ENCODE peak calls at places on chromosomes 13 and 19, in nine cellular contexts. One of them, this sample, is unnamed.

GRCh38 chr13:45615501-45616101 is at the start of gene ERICH6B:
- DNase-seq in endodermal cell: peak; percentile 87
- DNase-seq in NCI-H1105: peak; percentile 58
- DNase-seq in putamen: peak; percentile 39
- DNase-seq in substantia nigra: no peak
- DNase-seq in mucosa of gallbladder: no peak
- DNase-seq in activated CD4-positive, alpha-beta T cell treated with anti-CD3 and anti-CD28 coated beads, Interleukin-2, amount 10 ng/mL, durations not matched to agents 7 days and 5 days: peak; percentile 22
- DNase-seq in stimulated activated naive B cell treated with anti-CD40 and anti-IgM and Interleukin-4, amounts not matched to agents 10 μg/mL and 1 μg/mL and 100 μg/mL, for 72 hours: no peak
- DNase-seq in fibroblast of lung: peak; percentile 21
- DNase-seq in this sample: no peak

GRCh38 chr13:113771709-113772331 is 12.8 kb downstream of the TMEM255B start:
- DNase-seq in endodermal cell: no peak
- DNase-seq in putamen: no peak
- DNase-seq in NCI-H1105: no peak
- DNase-seq in fibroblast of lung: peak; percentile 42
- DNase-seq in substantia nigra: no peak
- DNase-seq in stimulated activated naive B cell treated with anti-CD40 and anti-IgM and Interleukin-4, amounts not matched to agents 10 μg/mL and 1 μg/mL and 100 μg/mL, for 72 hours: no peak
- DNase-seq in activated CD4-positive, alpha-beta T cell treated with anti-CD3 and anti-CD28 coated beads, Interleukin-2, amount 10 ng/mL, durations not matched to agents 7 days and 5 days: no peak
- DNase-seq in mucosa of gallbladder: no peak
- DNase-seq in this sample: no peak

GRCh38 chr19:46963093-46963734 is 56.4 kb upstream of the NPAS1 start:
- DNase-seq in activated CD4-positive, alpha-beta T cell treated with anti-CD3 and anti-CD28 coated beads, Interleukin-2, amount 10 ng/mL, durations not matched to agents 7 days and 5 days: no peak
- DNase-seq in NCI-H1105: no peak
- DNase-seq in substantia nigra: no peak
- DNase-seq in mucosa of gallbladder: no peak
- DNase-seq in endodermal cell: no peak
- DNase-seq in fibroblast of lung: peak; percentile 69
- DNase-seq in stimulated activated naive B cell treated with anti-CD40 and anti-IgM and Interleukin-4, amounts not matched to agents 10 μg/mL and 1 μg/mL and 100 μg/mL, for 72 hours: no peak
- DNase-seq in putamen: no peak
- DNase-seq in this sample: no peak

GRCh38 chr13:113589961-113590339 is 5.4 kb downstream of the TFDP1 start:
- DNase-seq in activated CD4-positive, alpha-beta T cell treated with anti-CD3 and anti-CD28 coated beads, Interleukin-2, amount 10 ng/mL, durations not matched to agents 7 days and 5 days: no peak
- DNase-seq in NCI-H1105: no peak
- DNase-seq in substantia nigra: no peak
- DNase-seq in fibroblast of lung: no peak
- DNase-seq in putamen: no peak
- DNase-seq in mucosa of gallbladder: no peak
- DNase-seq in stimulated activated naive B cell treated with anti-CD40 and anti-IgM and Interleukin-4, amounts not matched to agents 10 μg/mL and 1 μg/mL and 100 μg/mL, for 72 hours: no peak
- DNase-seq in endodermal cell: peak; percentile 31
- DNase-seq in this sample: no peak

GRCh38 chr13:100349594-100349993 is 239.0 kb downstream of the GGACT start:
- DNase-seq in fibroblast of lung: no peak
- DNase-seq in stimulated activated naive B cell treated with anti-CD40 and anti-IgM and Interleukin-4, amounts not matched to agents 10 μg/mL and 1 μg/mL and 100 μg/mL, for 72 hours: no peak
- DNase-seq in putamen: no peak
- DNase-seq in NCI-H1105: no peak
- DNase-seq in activated CD4-positive, alpha-beta T cell treated with anti-CD3 and anti-CD28 coated beads, Interleukin-2, amount 10 ng/mL, durations not matched to agents 7 days and 5 days: no peak
- DNase-seq in mucosa of gallbladder: no peak
- DNase-seq in substantia nigra: no peak
- DNase-seq in endodermal cell: no peak
- DNase-seq in this sample: no peak

GRCh38 chr19:55216461-55217198 is 7.3 kb upstream of the PTPRH start:
- DNase-seq in mucosa of gallbladder: peak; percentile 91
- DNase-seq in fibroblast of lung: peak; percentile 99
- DNase-seq in substantia nigra: peak; percentile 46
- DNase-seq in NCI-H1105: peak; percentile 94
- DNase-seq in activated CD4-positive, alpha-beta T cell treated with anti-CD3 and anti-CD28 coated beads, Interleukin-2, amount 10 ng/mL, durations not matched to agents 7 days and 5 days: peak; percentile 63
- DNase-seq in stimulated activated naive B cell treated with anti-CD40 and anti-IgM and Interleukin-4, amounts not matched to agents 10 μg/mL and 1 μg/mL and 100 μg/mL, for 72 hours: no peak
- DNase-seq in endodermal cell: peak; percentile 97
- DNase-seq in putamen: peak; percentile 85
- DNase-seq in this sample: peak; percentile 45

GRCh38 chr13:22447132-22447886 is 733.5 kb upstream of the SGCG start:
- DNase-seq in endodermal cell: peak; percentile 73
- DNase-seq in NCI-H1105: no peak
- DNase-seq in fibroblast of lung: no peak
- DNase-seq in activated CD4-positive, alpha-beta T cell treated with anti-CD3 and anti-CD28 coated beads, Interleukin-2, amount 10 ng/mL, durations not matched to agents 7 days and 5 days: no peak
- DNase-seq in mucosa of gallbladder: no peak
- DNase-seq in substantia nigra: no peak
- DNase-seq in putamen: no peak
- DNase-seq in stimulated activated naive B cell treated with anti-CD40 and anti-IgM and Interleukin-4, amounts not matched to agents 10 μg/mL and 1 μg/mL and 100 μg/mL, for 72 hours: no peak
- DNase-seq in this sample: no peak

GRCh38 chr13:59883885-59884284 is 279.8 kb downstream of the DIAPH3 start:
- DNase-seq in activated CD4-positive, alpha-beta T cell treated with anti-CD3 and anti-CD28 coated beads, Interleukin-2, amount 10 ng/mL, durations not matched to agents 7 days and 5 days: no peak
- DNase-seq in substantia nigra: no peak
- DNase-seq in stimulated activated naive B cell treated with anti-CD40 and anti-IgM and Interleukin-4, amounts not matched to agents 10 μg/mL and 1 μg/mL and 100 μg/mL, for 72 hours: no peak
- DNase-seq in fibroblast of lung: no peak
- DNase-seq in endodermal cell: no peak
- DNase-seq in mucosa of gallbladder: no peak
- DNase-seq in putamen: no peak
- DNase-seq in NCI-H1105: no peak
- DNase-seq in this sample: no peak

GRCh38 chr19:31770220-31770619 is 421.0 kb upstream of the TSHZ3 start:
- DNase-seq in stimulated activated naive B cell treated with anti-CD40 and anti-IgM and Interleukin-4, amounts not matched to agents 10 μg/mL and 1 μg/mL and 100 μg/mL, for 72 hours: no peak
- DNase-seq in NCI-H1105: no peak
- DNase-seq in endodermal cell: no peak
- DNase-seq in fibroblast of lung: no peak
- DNase-seq in activated CD4-positive, alpha-beta T cell treated with anti-CD3 and anti-CD28 coated beads, Interleukin-2, amount 10 ng/mL, durations not matched to agents 7 days and 5 days: no peak
- DNase-seq in substantia nigra: no peak
- DNase-seq in mucosa of gallbladder: no peak
- DNase-seq in putamen: no peak
- DNase-seq in this sample: no peak

GRCh38 chr19:55196803-55197202 is 12.5 kb downstream of the PTPRH start:
- DNase-seq in substantia nigra: no peak
- DNase-seq in stimulated activated naive B cell treated with anti-CD40 and anti-IgM and Interleukin-4, amounts not matched to agents 10 μg/mL and 1 μg/mL and 100 μg/mL, for 72 hours: no peak
- DNase-seq in fibroblast of lung: no peak
- DNase-seq in endodermal cell: no peak
- DNase-seq in mucosa of gallbladder: no peak
- DNase-seq in putamen: no peak
- DNase-seq in activated CD4-positive, alpha-beta T cell treated with anti-CD3 and anti-CD28 coated beads, Interleukin-2, amount 10 ng/mL, durations not matched to agents 7 days and 5 days: no peak
- DNase-seq in NCI-H1105: no peak
- DNase-seq in this sample: peak; percentile 51

GRCh38 chr13:44230736-44231135 is 142.9 kb upstream of the SERP2 start:
- DNase-seq in activated CD4-positive, alpha-beta T cell treated with anti-CD3 and anti-CD28 coated beads, Interleukin-2, amount 10 ng/mL, durations not matched to agents 7 days and 5 days: no peak
- DNase-seq in fibroblast of lung: no peak
- DNase-seq in endodermal cell: no peak
- DNase-seq in mucosa of gallbladder: no peak
- DNase-seq in NCI-H1105: no peak
- DNase-seq in substantia nigra: no peak
- DNase-seq in putamen: no peak
- DNase-seq in stimulated activated naive B cell treated with anti-CD40 and anti-IgM and Interleukin-4, amounts not matched to agents 10 μg/mL and 1 μg/mL and 100 μg/mL, for 72 hours: no peak
- DNase-seq in this sample: no peak

GRCh38 chr13:32080328-32080744 is 48.8 kb downstream of the FRY start:
- DNase-seq in stimulated activated naive B cell treated with anti-CD40 and anti-IgM and Interleukin-4, amounts not matched to agents 10 μg/mL and 1 μg/mL and 100 μg/mL, for 72 hours: no peak
- DNase-seq in endodermal cell: no peak
- DNase-seq in fibroblast of lung: no peak
- DNase-seq in NCI-H1105: no peak
- DNase-seq in putamen: no peak
- DNase-seq in activated CD4-positive, alpha-beta T cell treated with anti-CD3 and anti-CD28 coated beads, Interleukin-2, amount 10 ng/mL, durations not matched to agents 7 days and 5 days: no peak
- DNase-seq in substantia nigra: no peak
- DNase-seq in mucosa of gallbladder: no peak
- DNase-seq in this sample: no peak

GRCh38 chr13:111344471-111345191 is 24.2 kb downstream of the TEX29 start:
- DNase-seq in stimulated activated naive B cell treated with anti-CD40 and anti-IgM and Interleukin-4, amounts not matched to agents 10 μg/mL and 1 μg/mL and 100 μg/mL, for 72 hours: no peak
- DNase-seq in mucosa of gallbladder: no peak
- DNase-seq in NCI-H1105: peak; percentile 82
- DNase-seq in fibroblast of lung: peak; percentile 67
- DNase-seq in activated CD4-positive, alpha-beta T cell treated with anti-CD3 and anti-CD28 coated beads, Interleukin-2, amount 10 ng/mL, durations not matched to agents 7 days and 5 days: no peak
- DNase-seq in putamen: no peak
- DNase-seq in substantia nigra: no peak
- DNase-seq in endodermal cell: peak; percentile 95
- DNase-seq in this sample: peak; percentile 45

GRCh38 chr19:20164456-20164855 is 2.6 kb upstream of the ZNF486 start:
- DNase-seq in stimulated activated naive B cell treated with anti-CD40 and anti-IgM and Interleukin-4, amounts not matched to agents 10 μg/mL and 1 μg/mL and 100 μg/mL, for 72 hours: no peak
- DNase-seq in fibroblast of lung: no peak
- DNase-seq in putamen: no peak
- DNase-seq in endodermal cell: no peak
- DNase-seq in activated CD4-positive, alpha-beta T cell treated with anti-CD3 and anti-CD28 coated beads, Interleukin-2, amount 10 ng/mL, durations not matched to agents 7 days and 5 days: no peak
- DNase-seq in NCI-H1105: no peak
- DNase-seq in substantia nigra: no peak
- DNase-seq in mucosa of gallbladder: no peak
- DNase-seq in this sample: no peak

GRCh38 chr19:29404951-29405727 is 120.7 kb upstream of the VSTM2B start:
- DNase-seq in mucosa of gallbladder: peak; percentile 11
- DNase-seq in activated CD4-positive, alpha-beta T cell treated with anti-CD3 and anti-CD28 coated beads, Interleukin-2, amount 10 ng/mL, durations not matched to agents 7 days and 5 days: no peak
- DNase-seq in stimulated activated naive B cell treated with anti-CD40 and anti-IgM and Interleukin-4, amounts not matched to agents 10 μg/mL and 1 μg/mL and 100 μg/mL, for 72 hours: no peak
- DNase-seq in putamen: no peak
- DNase-seq in NCI-H1105: peak; percentile 90
- DNase-seq in endodermal cell: peak; percentile 71
- DNase-seq in fibroblast of lung: no peak
- DNase-seq in substantia nigra: no peak
- DNase-seq in this sample: no peak

GRCh38 chr13:114008964-114009589 is 35.2 kb upstream of the C13orf46 start:
- DNase-seq in fibroblast of lung: no peak
- DNase-seq in NCI-H1105: no peak
- DNase-seq in activated CD4-positive, alpha-beta T cell treated with anti-CD3 and anti-CD28 coated beads, Interleukin-2, amount 10 ng/mL, durations not matched to agents 7 days and 5 days: no peak
- DNase-seq in putamen: no peak
- DNase-seq in substantia nigra: no peak
- DNase-seq in stimulated activated naive B cell treated with anti-CD40 and anti-IgM and Interleukin-4, amounts not matched to agents 10 μg/mL and 1 μg/mL and 100 μg/mL, for 72 hours: no peak
- DNase-seq in mucosa of gallbladder: no peak
- DNase-seq in endodermal cell: no peak
- DNase-seq in this sample: no peak

GRCh38 chr19:58586131-58586765 is 13.1 kb upstream of the MZF1 start:
- DNase-seq in activated CD4-positive, alpha-beta T cell treated with anti-CD3 and anti-CD28 coated beads, Interleukin-2, amount 10 ng/mL, durations not matched to agents 7 days and 5 days: no peak
- DNase-seq in stimulated activated naive B cell treated with anti-CD40 and anti-IgM and Interleukin-4, amounts not matched to agents 10 μg/mL and 1 μg/mL and 100 μg/mL, for 72 hours: no peak
- DNase-seq in substantia nigra: no peak
- DNase-seq in NCI-H1105: no peak
- DNase-seq in mucosa of gallbladder: peak; percentile 6
- DNase-seq in putamen: no peak
- DNase-seq in fibroblast of lung: no peak
- DNase-seq in endodermal cell: peak; percentile 28
- DNase-seq in this sample: no peak

GRCh38 chr19:17841810-17842662 is 5.7 kb downstream of the JAK3 start:
- DNase-seq in NCI-H1105: peak; percentile 96
- DNase-seq in substantia nigra: no peak
- DNase-seq in fibroblast of lung: peak; percentile 83
- DNase-seq in mucosa of gallbladder: peak; percentile 89
- DNase-seq in endodermal cell: peak; percentile 100
- DNase-seq in stimulated activated naive B cell treated with anti-CD40 and anti-IgM and Interleukin-4, amounts not matched to agents 10 μg/mL and 1 μg/mL and 100 μg/mL, for 72 hours: no peak
- DNase-seq in putamen: no peak
- DNase-seq in activated CD4-positive, alpha-beta T cell treated with anti-CD3 and anti-CD28 coated beads, Interleukin-2, amount 10 ng/mL, durations not matched to agents 7 days and 5 days: peak; percentile 59
- DNase-seq in this sample: peak; percentile 81

GRCh38 chr13:112959701-112960542 is 9.1 kb upstream of the MCF2L start:
- DNase-seq in mucosa of gallbladder: no peak
- DNase-seq in putamen: no peak
- DNase-seq in endodermal cell: peak; percentile 39
- DNase-seq in activated CD4-positive, alpha-beta T cell treated with anti-CD3 and anti-CD28 coated beads, Interleukin-2, amount 10 ng/mL, durations not matched to agents 7 days and 5 days: no peak
- DNase-seq in fibroblast of lung: no peak
- DNase-seq in substantia nigra: no peak
- DNase-seq in NCI-H1105: no peak
- DNase-seq in stimulated activated naive B cell treated with anti-CD40 and anti-IgM and Interleukin-4, amounts not matched to agents 10 μg/mL and 1 μg/mL and 100 μg/mL, for 72 hours: no peak
- DNase-seq in this sample: no peak

GRCh38 chr19:46536391-46536790 is 40.7 kb upstream of the PNMA8B start:
- DNase-seq in substantia nigra: no peak
- DNase-seq in putamen: no peak
- DNase-seq in activated CD4-positive, alpha-beta T cell treated with anti-CD3 and anti-CD28 coated beads, Interleukin-2, amount 10 ng/mL, durations not matched to agents 7 days and 5 days: no peak
- DNase-seq in endodermal cell: no peak
- DNase-seq in mucosa of gallbladder: no peak
- DNase-seq in stimulated activated naive B cell treated with anti-CD40 and anti-IgM and Interleukin-4, amounts not matched to agents 10 μg/mL and 1 μg/mL and 100 μg/mL, for 72 hours: no peak
- DNase-seq in fibroblast of lung: no peak
- DNase-seq in NCI-H1105: no peak
- DNase-seq in this sample: no peak